ENCODE peak calls at places on chromosomes 11 and 22, in seven cellular contexts. Y is H9; H is naive thymus-derived CD4-positive, alpha-beta T cell; G is A673; I is A549; N is fibroblast of lung; U is HCT116. S is an unnamed sample. For H3K9me3, the result is how much of the 10 kb centered on the place peaks cover.

GRCh38 chr11:47044112-47044511 is 107.6 kb downstream of the CSTPP1 start:
- DNase-seq in Y (no peak), H (no peak), G (no peak), I (no peak), N (no peak), U (no peak), S (no peak)

GRCh38 chr11:862704-863388 is 20.2 kb downstream of the TSPAN4 start:
- DNase-seq in Y (no peak), H (no peak), G (no peak), I (no peak), N (no peak), U (no peak), S (no peak)

GRCh38 chr11:120032766-120033390 is 105.0 kb downstream of the TRIM29 start:
- DNase-seq in Y (peak), H (no peak), G (no peak), I (no peak), N (no peak), U (no peak), S (no peak)

GRCh38 chr11:46808804-46809431 is 37.2 kb downstream of the CKAP5 start:
- DNase-seq in Y (no peak), H (no peak), G (peak), I (peak), N (peak), U (peak), S (no peak)

GRCh38 chr22:23294221-23294620 is 113.9 kb downstream of the BCR start:
- DNase-seq in Y (no peak), H (no peak), G (no peak), I (no peak), N (no peak), U (no peak), S (no peak)

GRCh38 chr11:67160872-67161783 is 42.1 kb downstream of the KDM2A start:
- DNase-seq in Y (no peak), H (no peak), G (peak), I (no peak), N (peak), U (no peak), S (no peak)

GRCh38 chr11:95279921-95280861 is 49.2 kb upstream of the SESN3 start:
- DNase-seq in Y (peak), H (no peak), G (no peak), I (no peak), N (no peak), U (no peak), S (no peak)

GRCh38 chr11:117107701-117108590 is 9.7 kb upstream of the SIK3 start:
- DNase-seq in Y (no peak), H (no peak), G (no peak), I (no peak), N (peak), U (no peak), S (no peak)

GRCh38 chr11:68844376-68844775 is 2.7 kb upstream of the CPT1A start:
- DNase-seq in Y (no peak), H (no peak), G (no peak), I (no peak), N (no peak), U (no peak), S (no peak)

GRCh38 chr11:19493446-19493845 is 219.2 kb upstream of the NAV2 start:
- DNase-seq in Y (peak), H (no peak), G (no peak), I (no peak), N (no peak), U (no peak), S (no peak)

GRCh38 chr11:124123587-124123986 is 8.3 kb downstream of the VWA5A start:
- DNase-seq in Y (peak), H (no peak), G (peak), I (no peak), N (no peak), U (no peak), S (no peak)

GRCh38 chr11:88178211-88178610 is 3.0 kb upstream of the RAB38 start:
- DNase-seq in Y (no peak), H (no peak), G (no peak), I (no peak), N (no peak), U (no peak), S (no peak)

GRCh38 chr11:11407738-11408084 is 54.7 kb upstream of the CSNK2A3 start:
- DNase-seq in Y (no peak), H (no peak), G (no peak), I (no peak), N (no peak), U (no peak), S (no peak)

GRCh38 chr11:66106786-66107599 is 36.9 kb downstream of the PACS1 start:
- DNase-seq in Y (no peak), H (no peak), G (no peak), I (peak), N (no peak), U (no peak), S (no peak)

GRCh38 chr22:17782158-17782557 is 7.9 kb upstream of the BID start:
- DNase-seq in Y (no peak), H (no peak), G (no peak), I (no peak), N (no peak), U (no peak), S (no peak)

GRCh38 chr22:36767035-36767775 is 8.7 kb downstream of the IFT27 start:
- DNase-seq in Y (peak), H (no peak), G (no peak), I (no peak), N (no peak), U (no peak), S (no peak)

GRCh38 chr11:108997826-108998225 is 333.0 kb downstream of the DDX10 start:
- DNase-seq in Y (no peak), H (no peak), G (no peak), I (no peak), N (no peak), U (no peak), S (no peak)

GRCh38 chr11:123653997-123654565 is 343 bp downstream of the SCN3B start:
- DNase-seq in Y (peak), H (peak), G (peak), I (peak), N (peak), U (no peak), S (no peak)

GRCh38 chr11:28463826-28464225 is 355.6 kb downstream of the METTL15 start:
- DNase-seq in Y (no peak), H (no peak), G (no peak), I (no peak), N (peak), U (no peak), S (no peak)

GRCh38 chr22:24564376-24565058 is 8.7 kb downstream of the SNRPD3 start:
- DNase-seq in Y (no peak), H (no peak), G (peak), I (no peak), N (peak), U (no peak), S (no peak)

GRCh38 chr11:12845739-12846358 is 163.3 kb upstream of the RASSF10 start:
- DNase-seq in Y (no peak), H (no peak), G (peak), I (peak), N (peak), U (no peak), S (no peak)

GRCh38 chr11:130473056-130473794 is 24.8 kb downstream of the ADAMTS15 start:
- DNase-seq in Y (no peak), H (no peak), G (no peak), I (no peak), N (no peak), U (no peak), S (no peak)

GRCh38 chr11:88406871-88407270 is 69.3 kb upstream of the CTSC start:
- DNase-seq in Y (no peak), H (no peak), G (no peak), I (no peak), N (no peak), U (no peak), S (no peak)

GRCh38 chr11:77813256-77813655 is 7.3 kb downstream of the RSF1 start:
- DNase-seq in Y (no peak), H (no peak), G (no peak), I (no peak), N (peak), U (no peak), S (no peak)

GRCh38 chr22:29208879-29209623 is 3.4 kb downstream of the EMID1 start:
- DNase-seq in Y (no peak), H (no peak), G (no peak), I (no peak), N (no peak), U (no peak), S (no peak)

GRCh38 chr22:45664136-45664646 is 7.4 kb upstream of the ATXN10 start:
- DNase-seq in Y (no peak), H (no peak), G (no peak), I (no peak), N (no peak), U (no peak), S (no peak)

GRCh38 chr22:33464698-33465097 is 406.5 kb upstream of the SYN3 start:
- DNase-seq in Y (no peak), H (no peak), G (no peak), I (no peak), N (no peak), U (no peak), S (no peak)

GRCh38 chr11:107702723-107703122 is 9.1 kb downstream of the SLN start:
- DNase-seq in Y (no peak), H (no peak), G (no peak), I (no peak), N (no peak), U (no peak), S (no peak)

GRCh38 chr11:121467965-121468364 is 15.2 kb upstream of the SORL1-AS1 start:
- DNase-seq in Y (no peak), H (peak), G (no peak), I (no peak), N (no peak), U (no peak), S (peak)

GRCh38 chr22:30921108-30921507 is 47.5 kb downstream of the MORC2 start:
- DNase-seq in Y (no peak), H (no peak), G (no peak), I (no peak), N (no peak), U (no peak), S (no peak)

GRCh38 chr22:28344893-28345292 is 334.7 kb downstream of the TTC28 start:
- DNase-seq in Y (no peak), H (no peak), G (no peak), I (no peak), N (peak), U (no peak), S (no peak)

GRCh38 chr11:115256326-115257197 is 247.7 kb downstream of the CADM1 start:
- DNase-seq in Y (peak), H (no peak), G (peak), I (no peak), N (no peak), U (no peak), S (no peak)

GRCh38 chr11:114271316-114271715 is 24.9 kb upstream of the NNMT start:
- DNase-seq in Y (no peak), H (no peak), G (no peak), I (no peak), N (no peak), U (no peak), S (no peak)

GRCh38 chr11:88508558-88508807 is 170.9 kb upstream of the CTSC start:
- DNase-seq in Y (no peak), H (no peak), G (no peak), I (no peak), N (no peak), U (no peak), S (no peak)

GRCh38 chr11:95863486-95864140 is 60.3 kb downstream of the MTMR2 start:
- DNase-seq in Y (no peak), H (no peak), G (no peak), I (no peak), N (peak), U (no peak), S (no peak)

GRCh38 chr11:84993386-84993785 is 633.8 kb downstream of the DLG2 start:
- DNase-seq in Y (peak), H (no peak), G (peak), I (peak), N (no peak), U (peak), S (no peak)

DNA sequence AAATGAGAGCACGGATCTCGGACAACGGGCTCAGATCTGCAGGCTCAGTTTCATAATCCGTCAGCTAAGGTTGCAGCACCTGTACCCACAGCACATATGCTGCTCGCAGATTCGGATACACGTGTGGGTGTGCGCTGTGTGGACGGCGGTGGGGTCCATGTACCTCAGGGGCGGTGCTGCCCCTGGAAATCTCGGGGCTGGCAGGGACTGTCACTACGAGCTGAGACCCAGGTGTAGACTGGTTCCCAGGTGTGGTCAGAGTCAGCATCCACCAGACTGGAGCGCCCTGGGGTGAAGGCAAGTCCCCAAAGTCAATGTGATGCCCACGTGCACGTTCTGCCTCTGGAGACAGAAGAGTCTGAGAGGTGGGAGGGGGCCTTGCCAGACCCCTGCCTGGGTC is 989.3 kb downstream of the BRD1 start:
- DNase-seq in Y (no peak), H (no peak), G (no peak), I (no peak), N (no peak), U (no peak), S (no peak)
- H3K9me3 ChIP-seq in Y (under half), H (under half), G (under half), I (under half), N (under half), U (under half), S (under half)

DNA sequence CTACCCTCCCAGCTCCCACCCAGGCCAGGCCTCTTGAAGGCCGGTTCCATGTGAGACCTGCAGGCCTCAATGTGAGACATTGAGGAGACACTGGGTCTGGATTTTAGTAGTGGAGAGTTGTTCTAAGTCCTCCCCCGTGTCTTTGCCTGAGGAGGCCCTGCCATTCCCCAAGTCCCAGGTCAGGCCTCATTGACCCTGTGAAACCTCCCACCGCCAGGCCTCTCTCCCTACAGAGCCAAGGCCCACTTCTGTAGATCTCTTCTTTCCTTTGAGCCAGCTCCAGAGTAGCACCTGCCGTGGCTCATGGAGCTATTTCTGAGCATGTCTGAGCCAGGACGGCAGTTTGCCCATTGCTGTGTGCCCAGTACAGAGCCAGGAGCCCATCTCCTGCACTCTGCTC is 1419.6 kb downstream of the TBC1D22A start:
- DNase-seq in Y (peak), H (no peak), G (no peak), I (no peak), N (no peak), U (no peak), S (no peak)
- H3K9me3 ChIP-seq in Y (under half), H (under half), G (under half), I (under half), N (under half), U (under half), S (under half)

GRCh38 chr11:3356858-3357257 is 22.1 kb downstream of the ZNF195 start:
- DNase-seq in Y (no peak), H (no peak), G (no peak), I (no peak), N (no peak), U (no peak), S (no peak)

GRCh38 chr11:3357302-3357701 is 21.6 kb downstream of the ZNF195 start:
- DNase-seq in Y (no peak), H (no peak), G (no peak), I (no peak), N (no peak), U (no peak), S (no peak)

GRCh38 chr11:3357994-3358676 is 20.8 kb downstream of the ZNF195 start:
- DNase-seq in Y (no peak), H (no peak), G (no peak), I (no peak), N (no peak), U (no peak), S (no peak)

GRCh38 chr11:3359092-3359824 is 19.7 kb downstream of the ZNF195 start:
- DNase-seq in Y (no peak), H (no peak), G (no peak), I (peak), N (peak), U (no peak), S (no peak)
- H3K9me3 ChIP-seq in Y (half or more), H (half or more), G (half or more), I (half or more), N (under half), U (half or more), S (half or more)

DNA sequence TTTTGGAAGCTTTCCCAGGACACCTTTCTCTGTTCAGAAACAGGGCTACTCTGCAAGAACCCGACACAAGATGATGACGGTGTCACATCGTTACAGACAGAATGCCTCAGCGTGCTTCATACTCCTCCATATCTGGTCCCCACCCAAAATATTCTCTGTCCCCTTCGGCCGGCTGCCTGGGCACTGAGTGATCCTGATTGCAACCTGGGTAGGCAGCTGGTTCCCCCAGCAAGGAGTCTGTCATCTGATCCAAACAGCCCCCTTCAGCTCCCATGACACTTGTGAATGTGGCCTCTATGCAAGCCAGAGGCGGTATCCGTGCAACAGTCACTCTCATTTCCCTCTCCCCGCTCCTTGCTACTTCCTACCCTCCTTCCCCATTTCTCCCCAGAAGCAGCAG is 431.7 kb upstream of the B3GAT1 start:
- DNase-seq in Y (no peak), H (no peak), G (no peak), I (no peak), N (no peak), U (no peak), S (no peak)
- H3K9me3 ChIP-seq in Y (under half), H (under half), G (under half), I (under half), N (under half), U (under half), S (under half)

DNA sequence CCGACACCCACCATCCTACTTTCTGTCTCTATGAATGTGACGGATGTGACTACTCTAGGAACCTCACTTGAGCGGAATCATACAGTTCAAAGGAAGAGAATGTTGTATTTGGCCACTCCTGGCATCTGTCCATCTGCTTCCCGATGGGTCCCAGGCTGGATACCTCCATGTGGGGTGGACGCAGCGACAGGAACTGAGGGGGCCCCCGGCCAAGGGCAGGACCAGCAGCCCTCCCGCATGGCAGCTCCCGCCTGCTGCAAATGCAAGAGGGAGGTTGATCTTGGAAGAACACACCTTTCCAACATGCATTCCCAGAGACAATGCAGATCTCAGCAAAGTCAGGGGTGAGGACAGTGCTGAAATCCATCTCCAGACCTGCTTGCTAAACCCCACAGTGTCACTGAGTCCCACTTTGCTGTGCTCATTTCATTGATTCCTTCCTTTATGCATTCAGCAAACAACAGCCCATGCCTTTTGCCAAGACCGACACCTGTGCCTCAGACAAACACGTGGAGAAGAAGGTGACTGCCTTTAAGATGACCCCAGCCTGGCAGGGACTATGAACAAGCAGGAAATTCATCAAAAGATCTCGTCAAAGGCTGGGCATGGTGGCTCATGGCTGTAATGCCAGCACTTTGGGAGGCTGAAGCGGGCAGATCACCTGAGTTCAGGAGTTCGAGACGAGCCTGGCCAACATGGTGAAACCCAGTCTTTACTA is 246.2 kb downstream of the CTTN start:
- DNase-seq in Y (no peak), H (no peak), G (no peak), I (no peak), N (no peak), U (no peak), S (no peak)
- H3K9me3 ChIP-seq in Y (under half), H (under half), G (under half), I (under half), N (under half), U (under half), S (under half)

GRCh38 chr22:43825651-43826050 is 13.5 kb upstream of the EFCAB6 start:
- DNase-seq in Y (peak), H (no peak), G (no peak), I (no peak), N (no peak), U (no peak), S (no peak)
- H3K9me3 ChIP-seq in Y (under half), H (under half), G (under half), I (under half), N (under half), U (under half), S (under half)

GRCh38 chr22:48929276-48929790 is 898.3 kb downstream of the BRD1 start:
- DNase-seq in Y (peak), H (no peak), G (no peak), I (no peak), N (no peak), U (no peak), S (no peak)
- H3K9me3 ChIP-seq in Y (under half), H (under half), G (under half), I (under half), N (under half), U (under half), S (under half)